ENCODE peak calls at places on chromosomes 16 and 17, in four cellular contexts. Z, V, K and W are unnamed samples.

GRCh38 chr17:71975331-71975801 is 145.5 kb upstream of the SOX9 start:
- DNase-seq in K (no peak), V (peak), Z (no peak), W (peak)

GRCh38 chr17:63290784-63291183 is 155.3 kb downstream of the CYB561 start:
- DNase-seq in Z (no peak), V (no peak), K (no peak), W (no peak)

GRCh38 chr16:75256059-75256870 is 4.8 kb upstream of the BCAR1 start:
- DNase-seq in Z (peak), K (no peak), V (no peak), W (no peak)

GRCh38 chr17:11682646-11683045 is 84.4 kb downstream of the DNAH9 start:
- DNase-seq in Z (no peak), K (no peak), V (peak), W (no peak)

GRCh38 chr16:90046971-90047713 is 27.9 kb upstream of the DBNDD1 start:
- DNase-seq in V (peak), K (no peak), Z (no peak), W (peak)

GRCh38 chr17:59746849-59747445 is 39.5 kb downstream of the VMP1 start:
- DNase-seq in V (no peak), Z (peak), K (peak), W (no peak)

GRCh38 chr17:36014946-36015345 is 2.8 kb downstream of the CCL23 start:
- DNase-seq in K (no peak), V (no peak), Z (no peak), W (no peak)

GRCh38 chr17:57256708-57257112 is 387 bp downstream of the MSI2 start:
- DNase-seq in V (peak), Z (peak), K (no peak), W (peak)

GRCh38 chr17:19728114-19728495 is 11.7 kb upstream of the SLC47A2 start:
- DNase-seq in Z (no peak), K (no peak), V (peak), W (peak)

GRCh38 chr17:78890111-78890897 is 12.7 kb downstream of the CEP295NL start:
- DNase-seq in V (peak), Z (no peak), K (no peak), W (peak)

GRCh38 chr16:56424791-56425438 is 430 bp downstream of the AMFR start:
- DNase-seq in K (peak), V (peak), Z (peak), W (peak)

GRCh38 chr17:35705230-35705629 is 26.2 kb upstream of the RASL10B start:
- DNase-seq in Z (no peak), V (no peak), K (no peak), W (no peak)

GRCh38 chr16:52498640-52499039 is 48.3 kb downstream of the TOX3 start:
- DNase-seq in V (no peak), K (no peak), Z (no peak), W (peak)

GRCh38 chr17:74417178-74418045 is 14.5 kb upstream of the GPRC5C start:
- DNase-seq in Z (no peak), K (peak), V (no peak), W (peak)

GRCh38 chr17:56943505-56944125 is 17.2 kb downstream of the COIL start:
- DNase-seq in V (no peak), K (no peak), Z (no peak), W (no peak)

GRCh38 chr16:23148513-23149266 is 562 bp downstream of the USP31 start:
- DNase-seq in K (peak), V (peak), Z (peak), W (peak)

GRCh38 chr17:65785109-65785508 is 223.7 kb upstream of the AXIN2 start:
- DNase-seq in V (no peak), K (peak), Z (no peak), W (no peak)

GRCh38 chr17:77772899-77773358 is 185.6 kb upstream of the TNRC6C start:
- DNase-seq in Z (no peak), K (no peak), V (no peak), W (no peak)

DNA sequence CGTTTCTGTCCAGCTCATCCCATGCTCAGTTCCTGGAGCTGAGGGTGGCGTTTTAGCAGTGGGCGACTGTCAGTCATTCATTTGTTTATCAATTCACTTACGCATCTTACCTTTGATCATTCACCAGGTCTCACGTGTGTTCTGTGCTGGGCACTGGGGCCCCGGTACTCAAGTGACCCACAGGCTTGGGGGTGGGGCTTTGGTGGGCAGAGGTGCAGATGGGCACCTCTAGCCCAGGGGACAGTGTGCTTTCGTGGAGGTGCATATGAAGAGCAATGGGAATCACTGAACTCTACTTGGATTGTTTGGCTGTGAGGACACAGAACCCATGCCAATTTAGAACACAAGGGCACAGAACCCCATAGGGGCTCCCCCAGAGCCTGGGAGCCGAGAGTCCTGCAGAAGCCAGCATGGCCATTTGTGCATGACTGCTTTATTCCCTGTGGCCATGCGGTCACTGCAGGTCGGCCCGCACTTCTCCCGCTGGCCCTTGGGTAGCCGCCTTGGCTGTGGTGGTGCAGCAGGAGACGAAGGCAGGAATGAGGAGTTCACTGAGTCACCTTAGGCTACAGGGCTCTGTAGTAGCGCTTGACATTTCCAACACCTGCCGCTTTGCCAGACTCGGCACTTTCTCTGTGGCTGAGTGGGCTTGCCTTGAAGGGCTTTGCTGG is 144.6 kb downstream of the SNX29 start:
- DNase-seq in Z (no peak), V (no peak), K (no peak), W (no peak)
- TF ChIP-seq EP300 in Z (no peak), V (no peak), K (no peak), W (no peak)

GRCh38 chr17:81222906-81223757 is at the start of gene CEP131:
- DNase-seq in Z (peak), V (peak), K (peak), W (peak)
- TF ChIP-seq POLR2A in Z (peak), V (peak), K (peak), W (no peak)

GRCh38 chr17:68460715-68461114 is 3.4 kb upstream of the WIPI1 start:
- DNase-seq in Z (no peak), V (no peak), K (no peak), W (no peak)
- TF ChIP-seq EP300 in Z (no peak), V (no peak), K (no peak), W (no peak)

GRCh38 chr17:9240659-9241370 is 219.5 kb downstream of the NTN1 start:
- DNase-seq in K (no peak), V (peak), Z (peak), W (peak)
- TF ChIP-seq POLR2A in K (no peak), V (peak), Z (no peak), W (no peak)

DNA sequence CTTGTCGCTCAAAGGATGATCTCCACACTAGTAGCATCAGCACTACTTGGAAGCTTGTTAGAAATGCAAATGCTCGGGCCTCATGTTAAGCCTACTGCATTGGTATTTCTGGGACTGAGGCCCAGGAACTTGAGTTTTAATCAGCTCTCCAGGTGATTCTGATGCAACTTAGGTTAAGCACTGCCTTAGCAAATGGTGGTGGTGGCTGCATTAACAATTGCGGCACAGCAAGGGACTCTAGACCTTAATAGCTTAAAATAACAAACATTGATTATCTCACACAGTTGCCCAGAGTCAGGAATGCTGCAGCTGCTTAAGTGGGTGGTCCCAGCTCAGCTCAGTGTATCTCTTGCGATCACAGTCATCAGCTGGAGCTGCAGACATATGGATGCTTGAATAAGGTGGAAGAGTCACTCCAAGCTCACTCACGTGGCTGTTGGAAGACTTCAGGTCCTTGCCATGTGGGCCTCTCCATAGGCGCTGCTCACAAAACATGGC is 25.8 kb downstream of the HS3ST3A1 start:
- DNase-seq in Z (no peak), V (no peak), K (no peak), W (no peak)
- TF ChIP-seq EP300 in Z (no peak), V (no peak), K (no peak), W (no peak)

DNA sequence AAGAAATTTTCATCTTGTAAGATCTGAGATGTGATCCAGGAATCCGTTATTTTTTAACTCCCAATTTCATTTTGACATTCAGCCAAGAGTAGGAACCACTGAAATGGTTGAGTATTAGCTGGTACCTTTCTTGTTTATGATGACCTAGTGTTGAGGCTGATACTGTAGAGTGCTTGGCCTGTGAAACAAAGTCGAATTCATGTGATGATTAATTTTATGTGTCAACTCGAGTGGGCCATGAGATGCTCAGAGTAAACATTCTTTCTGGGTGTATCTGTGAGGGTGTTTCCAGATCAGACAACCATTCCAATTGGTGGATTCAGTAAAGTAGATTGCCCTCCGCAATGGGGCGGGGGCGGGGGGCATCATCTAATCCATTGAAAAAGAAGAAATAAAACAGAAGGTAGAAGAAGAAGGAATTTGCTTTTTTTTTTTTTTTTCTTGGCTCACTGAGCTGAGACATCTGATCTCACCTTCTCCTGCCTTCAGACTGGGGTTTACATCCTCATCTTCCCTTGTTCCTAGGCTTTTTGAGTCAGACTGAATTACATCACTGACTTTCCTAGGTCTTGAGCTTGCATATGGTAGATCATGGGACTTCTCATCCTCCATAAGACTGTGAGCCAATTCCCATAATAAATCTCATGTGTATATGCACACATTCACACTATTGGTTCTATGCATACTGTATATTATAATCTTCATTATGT is 264.5 kb upstream of the KCNJ16 start:
- DNase-seq in K (no peak), Z (no peak), V (no peak), W (no peak)
- TF ChIP-seq POLR2A in K (no peak), Z (no peak), V (no peak), W (no peak)

GRCh38 chr17:38588775-38589174 is 17.0 kb downstream of the SRCIN1 start:
- DNase-seq in V (no peak), K (no peak), Z (no peak), W (no peak)

GRCh38 chr17:38589462-38590114 is 16.2 kb downstream of the SRCIN1 start:
- DNase-seq in Z (no peak), K (no peak), V (no peak), W (no peak)

GRCh38 chr17:38590988-38591758 is 14.6 kb downstream of the SRCIN1 start:
- DNase-seq in Z (no peak), K (no peak), V (no peak), W (no peak)

GRCh38 chr17:38592487-38592886 is 13.3 kb downstream of the SRCIN1 start:
- DNase-seq in Z (no peak), K (no peak), V (no peak), W (no peak)

GRCh38 chr17:38591759-38592241 is 14.0 kb downstream of the SRCIN1 start:
- DNase-seq in Z (no peak), V (no peak), K (no peak), W (no peak)
- TF ChIP-seq EP300 in Z (no peak), V (no peak), K (no peak), W (no peak)

DNA sequence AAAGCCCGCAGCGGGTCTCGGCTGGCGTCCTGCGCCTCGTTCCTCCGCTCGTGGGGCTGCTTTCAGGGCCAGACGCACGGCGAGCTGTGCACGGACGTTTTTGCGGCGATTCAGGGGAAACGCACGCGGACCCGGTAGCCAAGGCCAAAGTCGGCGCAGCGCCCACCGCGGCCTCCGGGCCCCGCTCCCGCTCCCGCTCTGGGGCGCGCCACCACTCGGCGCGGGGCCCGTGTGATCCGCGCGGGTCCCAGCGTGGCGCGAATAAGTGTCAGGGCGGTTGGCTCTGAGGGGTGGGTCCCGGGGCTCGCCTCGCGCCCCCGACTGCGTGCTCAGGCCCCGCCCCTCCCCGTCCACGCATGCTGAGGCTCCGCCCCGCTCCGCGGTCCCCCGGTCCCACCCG is 694 bp upstream of the TBCD start:
- DNase-seq in K (no peak), V (no peak), Z (no peak), W (peak)
- TF ChIP-seq POLR2A in K (no peak), V (peak), Z (no peak), W (no peak)

GRCh38 chr16:86464044-86464443 is 46.3 kb upstream of the FOXF1 start:
- DNase-seq in V (no peak), Z (no peak), K (no peak), W (no peak)

GRCh38 chr16:86467490-86467889 is 42.8 kb upstream of the FOXF1 start:
- DNase-seq in Z (no peak), K (no peak), V (no peak), W (no peak)

GRCh38 chr16:86470964-86471363 is 39.4 kb upstream of the FOXF1 start:
- DNase-seq in V (no peak), K (no peak), Z (no peak), W (no peak)

GRCh38 chr16:86465434-86465833 is 44.9 kb upstream of the FOXF1 start:
- DNase-seq in Z (no peak), V (no peak), K (no peak), W (no peak)

DNA sequence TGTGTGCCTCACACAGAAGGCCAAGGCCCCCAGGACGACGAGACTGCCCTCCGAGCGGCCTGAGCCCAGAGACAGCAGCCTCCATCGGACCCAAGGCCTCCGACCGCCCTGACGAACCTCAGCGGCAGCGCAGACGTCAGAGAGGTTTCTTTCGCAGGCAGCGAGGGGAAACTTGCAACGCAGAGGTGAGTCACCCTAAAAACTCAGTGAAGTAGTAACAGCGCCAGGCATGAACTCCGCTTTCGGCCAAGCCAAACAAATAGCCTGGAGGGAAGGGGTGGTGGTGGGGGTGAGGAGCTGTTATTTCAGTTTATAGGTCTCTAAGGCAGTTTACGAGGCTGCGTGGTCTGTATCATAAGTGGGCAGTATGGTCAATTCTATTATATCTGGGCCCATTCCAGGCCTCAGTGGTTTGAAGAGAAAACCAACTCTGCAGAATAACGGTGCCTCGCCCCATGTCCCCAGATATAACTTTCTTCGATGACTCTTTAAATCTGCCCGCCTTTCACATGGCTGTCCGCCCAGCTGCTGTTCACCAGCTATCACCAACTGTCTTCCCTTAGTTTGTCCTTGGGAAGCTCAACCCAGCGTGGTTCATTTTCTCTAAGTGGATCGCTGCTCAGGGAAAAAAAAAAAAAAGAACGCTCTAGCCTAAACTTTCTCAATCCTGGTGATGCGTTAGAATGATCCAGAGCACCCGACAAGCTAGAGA is 43.5 kb upstream of the FOXF1 start:
- DNase-seq in K (no peak), V (no peak), Z (no peak), W (peak)
- TF ChIP-seq EP300 in K (no peak), V (no peak), Z (no peak), W (no peak)

GRCh38 chr17:41894791-41895331 is 23.9 kb downstream of the ACLY start:
- DNase-seq in K (no peak), V (peak), Z (no peak), W (no peak)
- TF ChIP-seq POLR2A in K (no peak), V (no peak), Z (no peak), W (no peak)